ENCODE peak calls at places on chromosomes 5 and 9, in seven cellular contexts. Z is RWPE1, D is kidney tubule cell, V is aorta, Y is fibroblast of pulmonary artery, P is DMS 273 treated with DMSO at 0.1 percent for 48 hours, O is HuH-7. F is an unnamed sample.

GRCh38 chr5:173056783-173057061 is 570 bp downstream of the CREBRF start:
- DNase-seq in V (no peak), Z (peak), P (no peak), D (no peak), O (peak), Y (no peak), F (no peak)

GRCh38 chr9:106286249-106286648 is 576.7 kb upstream of the ZNF462 start:
- DNase-seq in Y (no peak), V (no peak), P (peak), D (peak), Z (no peak), O (peak), F (no peak)

GRCh38 chr9:89661956-89662717 is 57.3 kb downstream of the GADD45G start:
- DNase-seq in Y (peak), O (peak), Z (peak), P (peak), V (peak), D (peak), F (no peak)

GRCh38 chr5:149464796-149465489 is 85.9 kb upstream of the IL17B start:
- DNase-seq in O (no peak), V (peak), Z (no peak), Y (no peak), D (no peak), P (no peak), F (no peak)

GRCh38 chr9:72614057-72614456 is 92.6 kb downstream of the TMC1 start:
- DNase-seq in O (no peak), Z (no peak), Y (no peak), P (no peak), D (peak), V (no peak), F (no peak)

GRCh38 chr5:149600932-149601331 is 19.6 kb downstream of the ARHGEF37 start:
- DNase-seq in O (no peak), D (no peak), Y (no peak), V (no peak), P (no peak), Z (no peak), F (no peak)

GRCh38 chr5:90557391-90557790 is 1.2 kb upstream of the ADGRV1 start:
- DNase-seq in Y (no peak), O (no peak), D (no peak), Z (no peak), V (no peak), P (no peak), F (no peak)

GRCh38 chr9:131656356-131657030 is 83.4 kb downstream of the RAPGEF1 start:
- DNase-seq in O (no peak), Y (no peak), D (peak), P (no peak), Z (no peak), V (peak), F (peak)

GRCh38 chr5:132777209-132778069 is at the start of gene SEPTIN8:
- DNase-seq in Z (peak), D (peak), P (no peak), V (peak), Y (peak), O (peak), F (peak)

GRCh38 chr5:141547488-141547887 is 58.6 kb downstream of the PCDHGC5 start:
- DNase-seq in Y (peak), D (no peak), O (no peak), Z (no peak), P (no peak), V (no peak), F (no peak)

GRCh38 chr5:168147536-168148460 is 143.6 kb upstream of the WWC1 start:
- DNase-seq in O (no peak), P (no peak), Z (no peak), Y (no peak), D (no peak), V (no peak), F (no peak)

GRCh38 chr5:123460296-123460729 is 37.1 kb upstream of the CEP120 start:
- DNase-seq in Z (peak), O (no peak), Y (peak), P (no peak), V (no peak), D (peak), F (no peak)

F was measured in effector memory CD8-positive, alpha-beta T cell.